ENCODE peak calls at places on chromosomes 1 and 21, in four cellular contexts. L is amygdala, M is AML-193, C is Right ventricle myocardium superior. H is an unnamed sample.

GRCh38 chr1:44412591-44412990 is 7.5 kb downstream of the RNF220 start:
- DNase-seq in L (no peak), C (no peak), M (no peak), H (no peak)

GRCh38 chr1:9344426-9345200 is 51.9 kb downstream of the SPSB1 start:
- DNase-seq in L (no peak), C (no peak), M (no peak), H (no peak)

GRCh38 chr1:61781151-61781550 is 38.9 kb downstream of the PATJ start:
- DNase-seq in M (no peak), L (no peak), C (no peak), H (no peak)

GRCh38 chr1:14810631-14811325 is 212.3 kb downstream of the KAZN start:
- DNase-seq in L (no peak), C (no peak), M (no peak), H (no peak)

GRCh38 chr1:48127735-48128685 is 94.5 kb upstream of the SLC5A9 start:
- DNase-seq in M (no peak), L (no peak), C (no peak), H (no peak)

GRCh38 chr1:206909167-206909882 is 12.1 kb downstream of the IL24 start:
- DNase-seq in L (no peak), C (peak; percentile 61), M (no peak), H (no peak)

GRCh38 chr21:32143222-32143939 is 135.5 kb downstream of the MIS18A start:
- DNase-seq in L (no peak), C (peak; percentile 54), M (no peak), H (no peak)

GRCh38 chr1:19869929-19870328 is 12.3 kb upstream of the OTUD3 start:
- DNase-seq in C (no peak), M (no peak), L (no peak), H (no peak)

GRCh38 chr21:39055167-39055767 is 128.0 kb downstream of the PSMG1 start:
- DNase-seq in L (no peak), M (no peak), C (no peak), H (no peak)

GRCh38 chr1:203291201-203292096 is 13.9 kb upstream of the BTG2 start:
- DNase-seq in C (no peak), M (no peak), L (peak; percentile 47), H (no peak)

GRCh38 chr1:55402117-55402516 is 187.0 kb upstream of the USP24 start:
- DNase-seq in M (no peak), L (no peak), C (no peak), H (no peak)

GRCh38 chr1:179175011-179175934 is 54.2 kb downstream of the ABL2 start:
- DNase-seq in M (peak; percentile 85), C (no peak), L (peak; percentile 61), H (no peak)

GRCh38 chr1:87355894-87356293 is 27.2 kb downstream of the LMO4 start:
- DNase-seq in L (no peak), C (no peak), M (no peak), H (no peak)

GRCh38 chr1:53678507-53678906 is 60.5 kb downstream of the GLIS1 start:
- DNase-seq in L (no peak), C (no peak), M (no peak), H (peak; percentile 37)

GRCh38 chr1:60573726-60574409 is 500.3 kb upstream of the C1orf87 start:
- DNase-seq in C (no peak), M (no peak), L (no peak), H (no peak)

GRCh38 chr1:59236949-59237545 is 59.8 kb upstream of the FGGY start:
- DNase-seq in C (no peak), L (no peak), M (no peak), H (no peak)

GRCh38 chr1:117644696-117645311 is 39.0 kb downstream of the TENT5C start:
- DNase-seq in C (no peak), M (no peak), L (no peak), H (no peak)

H was measured in Right ventricle myocardium inferior.